ENCODE peak calls at places on chromosomes 13 and 19, in ten cellular contexts. S is adipocyte; N is fibroblast of lung; F is CD8-positive, alpha-beta T cell; P is left ventricle myocardium inferior; Z is cardiac fibroblast; T is fibroblast of pulmonary artery; C is uterus; W is CD4-positive, alpha-beta memory T cell; O is CD8-positive, alpha-beta memory T cell. I is an unnamed sample.

GRCh38 chr19:45464274-45464673 is 3.5 kb upstream of the FOSB start:
- DNase-seq in W (no peak), O (no peak), Z (no peak), T (no peak), F (no peak), S (no peak), N (no peak), C (no peak), P (no peak), I (no peak)

GRCh38 chr19:38650911-38651584 is 3.6 kb downstream of the ACTN4 start:
- DNase-seq in T (peak; percentile 96), P (no peak), F (no peak), S (peak; percentile 73), O (no peak), Z (peak; percentile 98), W (no peak), N (peak; percentile 94), C (peak; percentile 54), I (peak; percentile 75)

GRCh38 chr19:41355802-41356201 is 2.1 kb upstream of the TGFB1 start:
- DNase-seq in N (no peak), Z (no peak), T (no peak), O (no peak), P (peak; percentile 35), C (no peak), W (no peak), F (no peak), S (no peak), I (no peak)

GRCh38 chr19:40388486-40388885 is 1.5 kb downstream of the HIPK4 start:
- DNase-seq in C (no peak), W (no peak), N (no peak), F (no peak), Z (no peak), S (no peak), T (no peak), P (no peak), O (no peak), I (no peak)

GRCh38 chr13:110477711-110478245 is 83.7 kb downstream of the RAB20 start:
- DNase-seq in O (no peak), F (no peak), N (no peak), P (no peak), T (no peak), C (no peak), S (no peak), W (no peak), Z (no peak), I (no peak)

GRCh38 chr13:93259527-93260080 is 33.0 kb downstream of the GPC6 start:
- DNase-seq in O (no peak), Z (no peak), P (no peak), N (no peak), F (no peak), C (no peak), W (no peak), S (peak; percentile 15), T (no peak), I (no peak)

GRCh38 chr19:43432866-43433673 is 18.4 kb downstream of the TEX101 start:
- DNase-seq in T (peak; percentile 64), S (peak; percentile 78), C (peak; percentile 34), W (peak; percentile 72), O (peak; percentile 55), P (peak; percentile 41), Z (peak; percentile 72), N (peak; percentile 51), F (peak; percentile 70), I (no peak)

GRCh38 chr19:3073159-3073563 is 10.9 kb upstream of the TLE5 start:
- DNase-seq in W (no peak), F (no peak), C (peak; percentile 59), S (peak; percentile 53), P (no peak), Z (peak; percentile 75), N (peak; percentile 89), T (peak; percentile 89), O (no peak), I (no peak)

GRCh38 chr19:6378498-6378897 is 2.8 kb upstream of the PSPN start:
- DNase-seq in W (no peak), S (no peak), P (no peak), F (no peak), Z (no peak), C (no peak), N (no peak), T (no peak), O (no peak), I (no peak)

GRCh38 chr13:73212482-73212881 is 153.7 kb downstream of the KLF5 start:
- DNase-seq in C (no peak), T (no peak), P (no peak), O (no peak), Z (no peak), S (no peak), N (no peak), F (no peak), W (no peak), I (no peak)

GRCh38 chr13:42396501-42396900 is 124.5 kb downstream of the AKAP11 start:
- DNase-seq in W (peak; percentile 53), P (no peak), C (no peak), F (peak; percentile 47), O (no peak), T (no peak), Z (no peak), S (no peak), N (no peak), I (no peak)

GRCh38 chr19:4707956-4708650 is 15.5 kb downstream of the DPP9 start:
- DNase-seq in Z (peak; percentile 72), P (peak; percentile 77), W (no peak), S (peak; percentile 40), F (no peak), T (peak; percentile 39), C (peak; percentile 49), N (peak; percentile 63), O (no peak), I (no peak)

GRCh38 chr13:36530861-36531590 is 98.7 kb downstream of the CCNA1 start:
- DNase-seq in T (no peak), W (no peak), C (no peak), S (no peak), F (no peak), N (no peak), P (no peak), O (no peak), Z (no peak), I (no peak)

GRCh38 chr19:45507864-45508680 is 793 bp downstream of the VASP start:
- DNase-seq in P (no peak), F (peak; percentile 51), N (no peak), O (no peak), S (peak; percentile 57), T (no peak), W (no peak), C (peak; percentile 58), Z (peak; percentile 40), I (no peak)

GRCh38 chr13:99426426-99426825 is 74.8 kb upstream of the TM9SF2 start:
- DNase-seq in F (no peak), S (no peak), O (no peak), Z (no peak), T (no peak), W (no peak), C (no peak), N (no peak), P (no peak), I (no peak)

DNA sequence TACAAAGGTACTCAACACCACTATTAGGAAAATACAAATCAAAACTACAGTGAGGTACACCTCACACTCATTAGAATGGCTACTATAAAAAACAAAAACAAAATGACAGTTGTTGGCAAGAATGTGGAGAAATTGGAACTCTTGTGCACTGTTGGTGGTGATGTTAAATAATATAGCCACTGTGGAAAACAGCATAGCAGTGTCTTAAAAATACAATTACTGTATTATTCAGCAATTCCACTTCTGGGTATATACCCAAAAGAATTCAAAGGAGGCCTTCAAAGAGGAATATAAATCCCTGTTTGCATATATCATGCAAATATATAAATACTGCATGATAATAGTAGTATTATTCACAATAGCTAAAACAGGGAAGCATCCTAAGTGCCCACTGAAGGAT is 66.8 kb downstream of the CDK8 start:
- DNase-seq in F (no peak), O (no peak), Z (no peak), N (no peak), S (no peak), W (no peak), P (no peak), C (no peak), T (no peak), I (no peak)
- H3K4me3 ChIP-seq in F (no peak overlapping the region), O (no peak overlapping the region), Z (no peak overlapping the region), N (no peak overlapping the region), S (no peak overlapping the region), W (no peak overlapping the region), P (no peak overlapping the region), C (no peak overlapping the region), T (no peak overlapping the region), I (no peak overlapping the region)

GRCh38 chr13:46605824-46606554 is 53.0 kb downstream of the LRCH1 start:
- DNase-seq in S (no peak), W (no peak), Z (no peak), P (no peak), F (no peak), C (no peak), N (no peak), T (no peak), O (no peak), I (no peak)
- H3K4me3 ChIP-seq in S (no peak overlapping the region), W (no peak overlapping the region), Z (no peak overlapping the region), P (no peak overlapping the region), F (no peak overlapping the region), C (no peak overlapping the region), N (no peak overlapping the region), T (no peak overlapping the region), O (no peak overlapping the region), I (no peak overlapping the region)

DNA sequence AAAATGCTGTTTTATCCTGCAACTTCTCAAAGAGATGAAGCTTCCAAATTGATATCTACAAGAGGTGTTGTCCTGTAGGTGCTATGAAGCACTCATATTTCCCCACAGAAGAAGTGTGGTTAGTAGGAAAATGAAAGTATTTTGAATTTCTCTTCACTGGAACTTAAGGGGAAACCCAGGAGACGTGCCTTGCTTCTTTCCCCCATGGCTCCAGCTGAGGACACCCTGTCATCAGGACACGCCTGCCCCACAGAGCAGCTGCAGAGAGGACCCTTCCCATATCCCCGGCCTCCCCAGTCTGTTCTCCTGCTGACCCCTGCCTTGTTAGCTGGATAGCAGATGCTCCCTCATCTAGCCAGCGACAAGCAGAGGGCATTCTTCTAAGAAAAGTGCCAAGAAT is 371.3 kb downstream of the COG6 start:
- DNase-seq in F (no peak), W (peak; percentile 14), Z (no peak), T (no peak), C (no peak), P (no peak), O (no peak), S (no peak), N (no peak), I (no peak)
- H3K4me3 ChIP-seq in F (no peak overlapping the region), W (no peak overlapping the region), Z (no peak overlapping the region), T (no peak overlapping the region), C (no peak overlapping the region), P (no peak overlapping the region), O (no peak overlapping the region), S (no peak overlapping the region), N (no peak overlapping the region), I (no peak overlapping the region)

DNA sequence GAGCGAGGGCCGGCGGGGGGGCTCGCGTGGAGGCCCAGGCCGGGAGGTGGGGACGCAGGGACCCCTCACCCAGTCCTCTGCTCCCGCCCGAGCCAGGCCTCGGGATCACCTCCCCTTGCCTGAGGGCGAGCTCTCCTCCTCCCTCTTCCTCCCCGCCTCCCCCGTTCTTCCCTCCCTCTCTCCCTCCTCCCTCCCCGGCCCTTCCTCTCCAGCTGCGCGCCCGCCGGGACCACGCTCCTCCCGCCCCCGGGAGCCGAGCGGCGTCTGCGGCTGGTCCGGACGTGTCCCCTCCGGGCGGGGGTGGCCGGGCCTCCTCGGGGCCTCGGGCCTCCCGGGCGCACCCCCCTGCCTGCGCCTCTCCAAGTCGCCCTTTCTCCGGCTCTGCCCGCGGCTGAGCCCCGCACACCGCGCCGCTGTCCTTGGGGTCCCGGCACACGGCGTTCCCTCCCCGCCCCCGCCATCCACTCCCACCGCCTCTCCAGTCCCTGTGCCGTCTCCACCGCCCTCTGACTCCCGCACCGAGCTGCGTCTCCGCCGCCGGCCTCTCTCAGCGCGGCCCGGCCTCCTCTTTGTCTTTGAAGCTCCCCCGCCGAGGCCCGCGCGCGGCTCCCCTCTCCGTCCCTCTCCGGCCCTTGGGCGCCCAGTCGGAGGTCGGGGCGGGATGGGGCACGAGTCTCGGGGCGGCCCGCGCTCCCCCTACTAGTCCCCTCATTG is 5.7 kb downstream of the SOX1 start:
- DNase-seq in P (no peak), Z (no peak), S (no peak), O (no peak), N (no peak), T (no peak), F (no peak), C (no peak), W (no peak), I (no peak)
- H3K4me3 ChIP-seq in P (peak overlapping the region; percentile 45), Z (no peak overlapping the region), S (no peak overlapping the region), O (no peak overlapping the region), N (no peak overlapping the region), T (no peak overlapping the region), F (no peak overlapping the region), C (no peak overlapping the region), W (no peak overlapping the region), I (no peak overlapping the region)

I was measured in skeletal muscle cell.